ENCODE peak calls at places on chromosomes 13 and 19, in four cellular contexts. D is A549, W is NCI-H187 treated with DMSO at 0.1 percent for 48 hours, S is Ammon's horn. L is an unnamed sample.

GRCh38 chr19:40348961-40349507 is 539 bp downstream of the PLD3 start:
- DNase-seq in D (peak), W (no peak), S (peak), L (no peak)

GRCh38 chr19:16328824-16329482 is 4.3 kb downstream of the KLF2 start:
- DNase-seq in D (peak), W (no peak), S (no peak), L (no peak)

GRCh38 chr19:16420781-16421386 is 50.9 kb downstream of the EPS15L1 start:
- DNase-seq in D (no peak), W (no peak), S (no peak), L (no peak)

GRCh38 chr13:94007072-94007471 is 472.4 kb downstream of the DCT start:
- DNase-seq in D (no peak), W (no peak), S (no peak), L (no peak)

GRCh38 chr13:20461481-20461859 is 64.2 kb downstream of the CRYL1 start:
- DNase-seq in D (no peak), W (no peak), S (no peak), L (no peak)

GRCh38 chr13:53691417-53691816 is 662.8 kb downstream of the OLFM4 start:
- DNase-seq in D (no peak), W (no peak), S (no peak), L (no peak)

GRCh38 chr13:105908581-105908980 is 626.9 kb downstream of the EFNB2 start:
- DNase-seq in D (no peak), W (no peak), S (no peak), L (no peak)

GRCh38 chr13:24263652-24264051 is 45.7 kb upstream of the C1QTNF9 start:
- DNase-seq in D (no peak), W (no peak), S (no peak), L (no peak)

GRCh38 chr13:110042253-110042652 is 255.9 kb upstream of the IRS2 start:
- DNase-seq in D (no peak), W (no peak), S (no peak), L (no peak)

GRCh38 chr13:83880275-83881027 is 1.8 kb downstream of the SLITRK1 start:
- DNase-seq in D (no peak), W (no peak), S (peak), L (no peak)

GRCh38 chr13:35979378-35979911 is 151.7 kb downstream of the DCLK1 start:
- DNase-seq in D (no peak), W (no peak), S (peak), L (no peak)

GRCh38 chr19:38213911-38214625 is 10.0 kb downstream of the DPF1 start:
- DNase-seq in D (peak), W (no peak), S (peak), L (no peak)

GRCh38 chr13:108855737-108856387 is 226.5 kb downstream of the MYO16 start:
- DNase-seq in D (no peak), W (no peak), S (no peak), L (no peak)

GRCh38 chr13:33862006-33862405 is 44.1 kb downstream of the RFC3 start:
- DNase-seq in D (no peak), W (no peak), S (no peak), L (no peak)

GRCh38 chr19:4064073-4064550 is 2.6 kb downstream of the ZBTB7A start:
- DNase-seq in D (no peak), W (no peak), S (no peak), L (no peak)

GRCh38 chr13:32783067-32783466 is 196.8 kb downstream of the PDS5B start:
- DNase-seq in D (no peak), W (no peak), S (peak), L (no peak)

GRCh38 chr13:75895168-75895567 is 259.0 kb downstream of the LMO7 start:
- DNase-seq in D (no peak), W (no peak), S (no peak), L (no peak)

GRCh38 chr13:53775807-53776206 is 747.2 kb downstream of the OLFM4 start:
- DNase-seq in D (no peak), W (no peak), S (no peak), L (no peak)

GRCh38 chr19:38384209-38385027 is 3.4 kb downstream of the GGN start:
- DNase-seq in D (peak), W (no peak), S (no peak), L (no peak)

L was measured in HTR-8/SVneo.